ENCODE peak calls at places on chromosome 9, in four cellular contexts. L is CD8-positive, alpha-beta memory T cell; M is psoas muscle; Z is breast epithelium. U is an unnamed sample. For H3K4me1, the result is how much of the 10 kb centered on the place peaks cover.

GRCh38 chr9:79127661-79128060 is 444.1 kb upstream of the TLE4 start:
- DNase-seq in L (no peak), M (no peak), Z (no peak), U (no peak)

GRCh38 chr9:133963166-133963565 is 29.0 kb downstream of the VAV2 start:
- DNase-seq in L (no peak), M (peak), Z (no peak), U (no peak)

GRCh38 chr9:91065231-91066041 is 263.8 kb downstream of the SYK start:
- DNase-seq in L (no peak), M (no peak), Z (no peak), U (no peak)

GRCh38 chr9:129176786-129177442 is 1.1 kb downstream of the IER5L start:
- DNase-seq in L (no peak), M (peak), Z (peak), U (peak)

GRCh38 chr9:132319421-132320110 is 35.2 kb downstream of the SETX start:
- DNase-seq in L (no peak), M (no peak), Z (no peak), U (no peak)

GRCh38 chr9:106092083-106092482 is 397.7 kb downstream of the TMEM38B start:
- DNase-seq in L (no peak), M (no peak), Z (no peak), U (no peak)

GRCh38 chr9:111034573-111035539 is 3.4 kb downstream of the LPAR1 start:
- DNase-seq in L (no peak), M (no peak), Z (no peak), U (no peak)

GRCh38 chr9:114558027-114558675 is 29.4 kb upstream of the ATP6V1G1 start:
- DNase-seq in L (no peak), M (no peak), Z (no peak), U (no peak)

GRCh38 chr9:36166150-36166927 is 2.8 kb upstream of the CCIN start:
- DNase-seq in L (peak), M (peak), Z (peak), U (peak)

GRCh38 chr9:2209400-2209799 is 194.3 kb downstream of the SMARCA2 start:
- DNase-seq in L (no peak), M (no peak), Z (no peak), U (no peak)

GRCh38 chr9:25224309-25224708 is 453.9 kb downstream of the TUSC1 start:
- DNase-seq in L (no peak), M (no peak), Z (no peak), U (no peak)

GRCh38 chr9:113516840-113517577 is 53.5 kb downstream of the RGS3 start:
- DNase-seq in L (peak), M (no peak), Z (no peak), U (peak)

GRCh38 chr9:27247756-27248155 is 49.2 kb downstream of the EQTN start:
- DNase-seq in L (no peak), M (no peak), Z (no peak), U (peak)

GRCh38 chr9:114370251-114370984 is 17.4 kb downstream of the AKNA start:
- DNase-seq in L (no peak), M (no peak), Z (no peak), U (peak)

GRCh38 chr9:72949918-72950325 is 2.9 kb downstream of the ALDH1A1 start:
- DNase-seq in L (no peak), M (no peak), Z (no peak), U (no peak)

GRCh38 chr9:77589046-77589795 is 58.9 kb downstream of the GNA14 start:
- DNase-seq in L (no peak), M (no peak), Z (no peak), U (no peak)
- H3K4me1 ChIP-seq in L (under half), M (under half), Z (under half), U (under half)

GRCh38 chr9:109969559-109970237 is 189.7 kb downstream of the PALM2AKAP2 start:
- DNase-seq in L (no peak), M (no peak), Z (no peak), U (no peak)
- H3K4me1 ChIP-seq in L (under half), M (under half), Z (under half), U (under half)

GRCh38 chr9:93587651-93588347 is 11.4 kb downstream of the PHF2 start:
- DNase-seq in L (no peak), M (peak), Z (no peak), U (peak)

GRCh38 chr9:93590609-93591234 is 14.3 kb downstream of the PHF2 start:
- DNase-seq in L (no peak), M (peak), Z (no peak), U (peak)

GRCh38 chr9:93589688-93590087 is 13.3 kb downstream of the PHF2 start:
- DNase-seq in L (no peak), M (peak), Z (no peak), U (peak)

GRCh38 chr9:93587284-93587650 is 10.9 kb downstream of the PHF2 start:
- DNase-seq in L (no peak), M (peak), Z (no peak), U (no peak)

GRCh38 chr9:93588641-93589609 is 12.5 kb downstream of the PHF2 start:
- DNase-seq in L (no peak), M (no peak), Z (no peak), U (no peak)
- H3K4me1 ChIP-seq in L (under half), M (half or more), Z (under half), U (under half)

GRCh38 chr9:15250013-15250412 is 57.0 kb downstream of the TTC39B start:
- DNase-seq in L (no peak), M (no peak), Z (no peak), U (no peak)
- H3K4me1 ChIP-seq in L (under half), M (under half), Z (under half), U (under half)

GRCh38 chr9:124221685-124222084 is 36.1 kb upstream of the NEK6 start:
- DNase-seq in L (no peak), M (peak), Z (peak), U (no peak)
- H3K4me1 ChIP-seq in L (under half), M (under half), Z (under half), U (under half)